ENCODE peak calls at places on chromosomes 4 and X, in five cellular contexts. R is H1, E is K562, S is GM12878, H is HepG2. C is an unnamed sample.

GRCh38 chrX:110851780-110852179 is 56.2 kb upstream of the CHRDL1 start:
- DNase-seq in H (no peak), S (no peak), E (peak), R (no peak), C (no peak)

GRCh38 chrX:133575501-133575900 is 160.2 kb upstream of the GPC4 start:
- DNase-seq in S (no peak), H (no peak), R (no peak), E (no peak), C (no peak)

GRCh38 chr4:168880811-168881595 is 129.1 kb downstream of the CBR4 start:
- DNase-seq in R (no peak), E (no peak), H (peak), S (peak), C (no peak)

GRCh38 chr4:150005537-150005936 is 72.7 kb upstream of the DCLK2 start:
- DNase-seq in S (no peak), E (no peak), H (no peak), R (no peak), C (no peak)

GRCh38 chr4:72945719-72946336 is 123.7 kb downstream of the COX18 start:
- DNase-seq in E (no peak), S (no peak), R (no peak), H (no peak), C (no peak)

GRCh38 chr4:5900844-5901243 is 8.0 kb upstream of the CRMP1 start:
- DNase-seq in R (no peak), S (no peak), E (no peak), H (no peak), C (no peak)

GRCh38 chr4:52942936-52943335 is 80.8 kb downstream of the RASL11B start:
- DNase-seq in S (no peak), H (no peak), R (no peak), E (no peak), C (no peak)

GRCh38 chr4:73922766-73923630 is 53.8 kb downstream of the CXCL1 start:
- DNase-seq in E (no peak), S (no peak), R (no peak), H (no peak), C (peak)

GRCh38 chr4:2861631-2862436 is 18.2 kb downstream of the ADD1 start:
- DNase-seq in S (no peak), H (no peak), E (no peak), R (no peak), C (no peak)

GRCh38 chr4:168933423-168933822 is 76.6 kb downstream of the CBR4 start:
- DNase-seq in E (no peak), R (no peak), S (no peak), H (no peak), C (no peak)

GRCh38 chr4:4284827-4285618 is 4.9 kb downstream of the LYAR start:
- DNase-seq in S (no peak), E (peak), R (no peak), H (peak), C (no peak)

GRCh38 chrX:40237745-40238178 is 140.0 kb upstream of the BCOR start:
- DNase-seq in S (no peak), E (no peak), R (no peak), H (no peak), C (no peak)

GRCh38 chrX:85517994-85518718 is 138.7 kb upstream of the POF1B start:
- DNase-seq in S (no peak), R (no peak), H (no peak), E (no peak), C (no peak)

GRCh38 chr4:84477738-84478137 is 21.4 kb downstream of the NKX6-1 start:
- DNase-seq in R (no peak), H (no peak), S (no peak), E (no peak), C (no peak)

GRCh38 chr4:4820264-4820663 is 39.2 kb upstream of the MSX1 start:
- DNase-seq in H (no peak), E (no peak), S (no peak), R (no peak), C (no peak)

GRCh38 chr4:73170518-73171198 is 87.9 kb downstream of the ANKRD17 start:
- DNase-seq in S (no peak), R (no peak), E (no peak), H (no peak), C (no peak)

GRCh38 chr4:5730436-5730835 is 19.4 kb downstream of the EVC start:
- DNase-seq in H (no peak), E (no peak), R (no peak), S (no peak), C (no peak)

GRCh38 chrX:30504309-30504708 is 73.3 kb downstream of the TASL start:
- DNase-seq in H (peak), E (peak), R (no peak), S (peak), C (peak)
- TF ChIP-seq ATF3 in H (no peak), E (no peak), R (no peak), S (no peak), C (no peak)

GRCh38 chrX:41265615-41266014 is 68.3 kb upstream of the DDX3X start:
- DNase-seq in E (no peak), S (no peak), H (no peak), R (no peak), C (no peak)
- TF ChIP-seq YY1 in E (no peak), S (no peak), H (no peak), R (no peak), C (no peak)

DNA sequence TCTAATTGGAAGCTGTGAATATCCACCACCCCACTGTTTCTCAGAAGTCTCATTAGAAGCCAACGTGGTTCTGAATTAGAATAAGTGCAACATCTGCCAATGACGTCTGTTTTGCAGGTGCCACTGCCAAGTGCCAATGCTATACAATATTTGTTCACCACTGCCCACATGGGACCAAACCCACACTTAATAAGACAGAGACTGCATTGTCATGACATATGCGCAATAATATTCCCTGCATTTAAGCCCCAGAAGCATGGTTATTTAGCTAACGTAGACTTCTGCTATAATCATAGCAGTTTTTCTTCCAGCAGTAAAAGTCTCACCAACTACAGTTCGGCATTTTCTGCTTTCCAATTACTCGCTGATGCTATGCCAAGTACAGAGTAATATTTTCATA is 262.5 kb upstream of the PCDH18 start:
- DNase-seq in E (no peak), H (no peak), R (no peak), S (no peak), C (no peak)
- TF ChIP-seq ATF3 in E (no peak), H (no peak), R (no peak), S (no peak), C (no peak)

DNA sequence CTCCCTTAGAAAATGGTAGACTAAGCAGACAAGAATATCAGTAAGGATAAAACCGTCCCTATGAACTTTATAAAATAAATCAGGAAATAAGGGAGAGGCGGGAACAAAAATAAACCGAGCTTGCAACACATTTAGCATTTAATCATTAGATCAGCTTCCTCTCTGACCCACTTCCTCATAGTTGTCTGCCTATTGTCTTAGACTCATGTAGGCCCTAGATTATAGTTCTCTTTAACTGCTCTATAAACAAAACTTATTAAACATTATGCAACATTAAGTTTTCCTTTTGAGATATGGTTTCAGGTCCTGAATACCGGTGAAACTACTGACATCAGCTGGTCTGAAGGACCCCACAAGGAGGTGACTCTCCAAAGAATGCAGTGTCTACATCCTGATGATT is 15.8 kb upstream of the SRD5A3 start:
- DNase-seq in R (no peak), H (no peak), S (no peak), E (no peak), C (no peak)
- TF ChIP-seq YY1 in R (no peak), H (no peak), S (no peak), E (no peak), C (no peak)

DNA sequence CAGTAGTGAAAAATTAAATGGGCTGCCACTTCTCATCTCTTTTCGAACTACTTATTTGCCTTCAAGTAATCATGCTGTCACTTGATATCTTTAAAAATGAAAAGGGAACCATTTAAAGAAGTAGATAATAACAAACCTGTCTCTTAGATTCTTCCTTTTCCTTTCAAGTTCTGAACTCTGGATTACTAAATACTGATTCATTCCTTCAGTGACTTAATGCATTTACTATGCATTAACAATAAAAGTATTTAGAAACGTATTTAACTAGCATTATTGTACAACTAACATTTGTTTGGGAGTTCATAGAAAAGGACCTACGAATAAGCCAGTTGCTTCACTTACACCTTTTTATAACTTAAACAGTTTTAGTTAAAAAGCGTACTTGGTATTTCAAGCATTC is 61.1 kb upstream of the RAB33B start:
- DNase-seq in S (no peak), H (no peak), E (no peak), R (no peak), C (no peak)
- TF ChIP-seq ATF3 in S (no peak), H (no peak), E (no peak), R (no peak), C (no peak)

GRCh38 chr4:127304356-127304755 is 328.4 kb upstream of the INTU start:
- DNase-seq in R (no peak), S (no peak), H (no peak), E (no peak), C (no peak)
- TF ChIP-seq YY1 in R (no peak), S (no peak), H (no peak), E (no peak), C (no peak)

C was measured in HCT116.